ENCODE peak calls at places on chromosomes 2 and 18, in eight cellular contexts. B, I, L, W, M, H, X and Q are unnamed samples.

GRCh38 chr2:18752022-18752493 is 162.7 kb upstream of the NT5C1B start:
- DNase-seq in B (peak; percentile 39), I (peak; percentile 76), L (no peak), W (peak; percentile 7), M (no peak), H (peak; percentile 77), X (no peak), Q (no peak)

GRCh38 chr2:71606244-71606643 is 152.9 kb downstream of the DYSF start:
- DNase-seq in B (no peak), I (no peak), L (no peak), W (no peak), M (no peak), H (no peak), X (no peak), Q (no peak)

GRCh38 chr2:235116885-235117492 is 165.2 kb downstream of the SH3BP4 start:
- DNase-seq in B (peak; percentile 48), I (peak; percentile 76), L (peak; percentile 32), W (peak; percentile 70), M (peak; percentile 24), H (peak; percentile 69), X (peak; percentile 27), Q (peak; percentile 29)

GRCh38 chr2:226781471-226781870 is 18.1 kb downstream of the IRS1 start:
- DNase-seq in B (no peak), I (no peak), L (no peak), W (no peak), M (no peak), H (no peak), X (no peak), Q (no peak)

GRCh38 chr18:3675446-3675845 is 225.5 kb downstream of the TGIF1 start:
- DNase-seq in B (peak; percentile 43), I (peak; percentile 63), L (no peak), W (peak; percentile 45), M (peak; percentile 59), H (no peak), X (no peak), Q (no peak)

GRCh38 chr2:181394741-181395437 is 62.3 kb upstream of the ITGA4 start:
- DNase-seq in B (no peak), I (no peak), L (no peak), W (no peak), M (no peak), H (no peak), X (no peak), Q (no peak)

GRCh38 chr18:34977787-34978532 is 63.3 kb upstream of the MAPRE2 start:
- DNase-seq in B (peak; percentile 6), I (no peak), L (no peak), W (peak; percentile 55), M (peak; percentile 66), H (peak; percentile 20), X (no peak), Q (no peak)

GRCh38 chr2:180456811-180457210 is 449.7 kb upstream of the CWC22 start:
- DNase-seq in B (no peak), I (no peak), L (no peak), W (no peak), M (no peak), H (no peak), X (no peak), Q (no peak)

GRCh38 chr2:132598536-132598935 is 71.5 kb downstream of the LYPD1 start:
- DNase-seq in B (no peak), I (no peak), L (no peak), W (no peak), M (no peak), H (no peak), X (no peak), Q (no peak)
- H3K4me2 ChIP-seq in B (no peak overlapping the region), I (no peak overlapping the region), L (no peak overlapping the region), W (no peak overlapping the region), M (no peak overlapping the region), H (no peak overlapping the region), X (no peak overlapping the region), Q (no peak overlapping the region)

GRCh38 chr2:201250741-201251140 is 9.6 kb upstream of the CASP8 start:
- DNase-seq in B (no peak), I (no peak), L (no peak), W (no peak), M (no peak), H (no peak), X (no peak), Q (no peak)

GRCh38 chr2:201248288-201248844 is 12.0 kb upstream of the CASP8 start:
- DNase-seq in B (no peak), I (no peak), L (no peak), W (no peak), M (no peak), H (no peak), X (no peak), Q (no peak)

GRCh38 chr2:201244829-201245228 is 15.5 kb upstream of the CASP8 start:
- DNase-seq in B (no peak), I (no peak), L (no peak), W (no peak), M (no peak), H (no peak), X (no peak), Q (no peak)

GRCh38 chr2:201242562-201243277 is 17.6 kb upstream of the CASP8 start:
- DNase-seq in B (no peak), I (no peak), L (no peak), W (no peak), M (no peak), H (no peak), X (no peak), Q (no peak)

DNA sequence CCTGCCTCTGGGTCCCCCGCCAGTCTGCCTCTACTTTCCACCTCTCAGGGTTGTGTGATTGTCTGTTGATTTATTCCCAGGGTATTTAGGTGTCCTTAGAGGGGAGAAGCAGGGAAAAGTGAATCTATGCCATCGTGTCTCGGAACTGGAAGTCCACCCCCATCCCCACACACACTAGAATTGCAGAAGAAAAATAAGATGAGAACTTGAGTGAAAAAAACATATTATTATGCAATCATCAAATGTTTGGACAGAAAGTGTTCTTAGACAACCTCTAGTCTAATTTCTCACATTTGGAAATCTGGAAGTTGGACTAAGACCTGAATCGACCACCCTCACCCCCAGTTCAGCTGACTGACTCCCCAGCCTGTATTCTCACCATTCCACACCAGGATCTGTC is 14.1 kb upstream of the CASP8 start:
- DNase-seq in B (no peak), I (no peak), L (no peak), W (no peak), M (no peak), H (no peak), X (no peak), Q (no peak)
- H3K4me1 ChIP-seq in B (peaks cover 2% of the 10 kb centered on the region), I (no peaks in the 10 kb centered on the region), L (no peaks in the 10 kb centered on the region), W (no peaks in the 10 kb centered on the region), M (no peaks in the 10 kb centered on the region), H (no peaks in the 10 kb centered on the region), X (no peaks in the 10 kb centered on the region), Q (no peaks in the 10 kb centered on the region)

GRCh38 chr2:20217041-20217970 is 7.6 kb downstream of the SDC1 start:
- DNase-seq in B (no peak), I (peak; percentile 76), L (no peak), W (peak; percentile 27), M (peak; percentile 96), H (no peak), X (no peak), Q (peak; percentile 30)
- H3K4me2 ChIP-seq in B (no peak overlapping the region), I (peak overlapping the region; percentile 32), L (no peak overlapping the region), W (no peak overlapping the region), M (peak overlapping the region; percentile 93), H (no peak overlapping the region), X (no peak overlapping the region), Q (no peak overlapping the region)

GRCh38 chr2:9230051-9230802 is 23.6 kb downstream of the ASAP2 start:
- DNase-seq in B (peak; percentile 51), I (no peak), L (no peak), W (peak; percentile 61), M (no peak), H (peak; percentile 67), X (no peak), Q (no peak)

GRCh38 chr2:9230881-9231280 is 24.3 kb downstream of the ASAP2 start:
- DNase-seq in B (no peak), I (no peak), L (no peak), W (peak; percentile 38), M (no peak), H (no peak), X (no peak), Q (no peak)

GRCh38 chr2:9229470-9229820 is 22.8 kb downstream of the ASAP2 start:
- DNase-seq in B (no peak), I (no peak), L (no peak), W (no peak), M (no peak), H (no peak), X (no peak), Q (no peak)

GRCh38 chr2:9228088-9228751 is 21.6 kb downstream of the ASAP2 start:
- DNase-seq in B (peak; percentile 88), I (peak; percentile 43), L (no peak), W (peak; percentile 77), M (no peak), H (peak; percentile 63), X (no peak), Q (peak; percentile 88)

GRCh38 chr2:9228781-9229469 is 22.3 kb downstream of the ASAP2 start:
- DNase-seq in B (no peak), I (no peak), L (no peak), W (no peak), M (no peak), H (no peak), X (no peak), Q (no peak)
- H3K4me1 ChIP-seq in B (peaks cover 53% of the 10 kb centered on the region), I (peaks cover 55% of the 10 kb centered on the region), L (peaks cover 33% of the 10 kb centered on the region), W (peaks cover 65% of the 10 kb centered on the region), M (peaks cover 62% of the 10 kb centered on the region), H (peaks cover 26% of the 10 kb centered on the region), X (peaks cover 34% of the 10 kb centered on the region), Q (peaks cover 69% of the 10 kb centered on the region)

GRCh38 chr2:215684448-215685217 is 248.8 kb upstream of the FN1 start:
- DNase-seq in B (peak; percentile 76), I (peak; percentile 62), L (no peak), W (peak; percentile 86), M (peak; percentile 81), H (peak; percentile 41), X (no peak), Q (peak; percentile 86)

GRCh38 chr2:215680605-215681598 is 245.0 kb upstream of the FN1 start:
- DNase-seq in B (peak; percentile 87), I (peak; percentile 88), L (no peak), W (peak; percentile 93), M (peak; percentile 100), H (peak; percentile 89), X (no peak), Q (peak; percentile 100)

GRCh38 chr2:215683295-215683694 is 247.4 kb upstream of the FN1 start:
- DNase-seq in B (no peak), I (no peak), L (no peak), W (no peak), M (no peak), H (no peak), X (no peak), Q (no peak)

GRCh38 chr2:215685218-215685962 is 249.5 kb upstream of the FN1 start:
- DNase-seq in B (no peak), I (no peak), L (no peak), W (peak; percentile 36), M (no peak), H (no peak), X (no peak), Q (no peak)

GRCh38 chr2:215681799-215682594 is 246.1 kb upstream of the FN1 start:
- DNase-seq in B (no peak), I (no peak), L (no peak), W (no peak), M (no peak), H (no peak), X (no peak), Q (no peak)
- H3K4me2 ChIP-seq in B (no peak overlapping the region), I (peak overlapping the region; percentile 55), L (no peak overlapping the region), W (peak overlapping the region; percentile 64), M (peak overlapping the region; percentile 40), H (no peak overlapping the region), X (no peak overlapping the region), Q (peak overlapping the region; percentile 61)